ENCODE peak calls at places on chromosomes 6 and 20, in five cellular contexts. O, Y, F, B and Z are unnamed samples.

GRCh38 chr6:34246563-34247391 is 2.0 kb downstream of the SMIM29 start:
- DNase-seq in Y (no peak), F (peak), O (peak), B (peak), Z (peak)

GRCh38 chr6:74091133-74091793 is 395.3 kb downstream of the CD109 start:
- DNase-seq in O (no peak), F (peak), B (peak), Y (peak), Z (peak)

GRCh38 chr20:3330046-3330741 is 77.3 kb downstream of the DNAAF9 start:
- DNase-seq in O (no peak), F (peak), B (peak), Y (no peak), Z (no peak)

GRCh38 chr6:21426841-21427490 is 166.6 kb upstream of the SOX4 start:
- DNase-seq in B (peak), F (no peak), Y (no peak), O (no peak), Z (no peak)

GRCh38 chr20:38805502-38805957 is at the start of gene PPP1R16B:
- DNase-seq in F (no peak), Y (peak), O (peak), B (peak), Z (peak)

GRCh38 chr6:32969685-32970412 is 1.5 kb downstream of the BRD2 start:
- DNase-seq in F (peak), B (peak), Y (peak), O (peak), Z (peak)

GRCh38 chr20:25539742-25540201 is 45.6 kb downstream of the NINL start:
- DNase-seq in O (no peak), Y (no peak), B (no peak), F (peak), Z (no peak)

GRCh38 chr6:87118054-87118453 is 23.1 kb upstream of the CGA start:
- DNase-seq in B (peak), Y (no peak), F (peak), O (no peak), Z (no peak)

GRCh38 chr6:83474309-83474708 is 38.0 kb upstream of the PRSS35 start:
- DNase-seq in F (peak), O (no peak), B (no peak), Y (no peak), Z (no peak)

GRCh38 chr20:56393133-56393472 is 658 bp downstream of the CSTF1 start:
- DNase-seq in Y (no peak), O (no peak), B (no peak), F (no peak), Z (no peak)

GRCh38 chr6:160972111-160972510 is 19.5 kb upstream of the MAP3K4 start:
- DNase-seq in Y (no peak), F (peak), B (peak), O (no peak), Z (no peak)

GRCh38 chr6:10521104-10521808 is at the start of gene GCNT2:
- DNase-seq in O (peak), F (peak), Y (no peak), B (peak), Z (peak)

GRCh38 chr6:45663181-45664180 is 285.7 kb upstream of the SUPT3H start:
- DNase-seq in F (no peak), B (no peak), Y (peak), O (peak), Z (peak)

GRCh38 chr6:117352466-117353081 is 73.2 kb downstream of the ROS1 start:
- DNase-seq in F (peak), B (peak), O (no peak), Y (no peak), Z (peak)

GRCh38 chr20:461254-462198 is 807 bp downstream of the TBC1D20 start:
- DNase-seq in B (peak), Y (peak), F (peak), O (peak), Z (peak)
- H3K23ac ChIP-seq in B (no peak), Y (no peak), F (peak), O (no peak), Z (peak)

DNA sequence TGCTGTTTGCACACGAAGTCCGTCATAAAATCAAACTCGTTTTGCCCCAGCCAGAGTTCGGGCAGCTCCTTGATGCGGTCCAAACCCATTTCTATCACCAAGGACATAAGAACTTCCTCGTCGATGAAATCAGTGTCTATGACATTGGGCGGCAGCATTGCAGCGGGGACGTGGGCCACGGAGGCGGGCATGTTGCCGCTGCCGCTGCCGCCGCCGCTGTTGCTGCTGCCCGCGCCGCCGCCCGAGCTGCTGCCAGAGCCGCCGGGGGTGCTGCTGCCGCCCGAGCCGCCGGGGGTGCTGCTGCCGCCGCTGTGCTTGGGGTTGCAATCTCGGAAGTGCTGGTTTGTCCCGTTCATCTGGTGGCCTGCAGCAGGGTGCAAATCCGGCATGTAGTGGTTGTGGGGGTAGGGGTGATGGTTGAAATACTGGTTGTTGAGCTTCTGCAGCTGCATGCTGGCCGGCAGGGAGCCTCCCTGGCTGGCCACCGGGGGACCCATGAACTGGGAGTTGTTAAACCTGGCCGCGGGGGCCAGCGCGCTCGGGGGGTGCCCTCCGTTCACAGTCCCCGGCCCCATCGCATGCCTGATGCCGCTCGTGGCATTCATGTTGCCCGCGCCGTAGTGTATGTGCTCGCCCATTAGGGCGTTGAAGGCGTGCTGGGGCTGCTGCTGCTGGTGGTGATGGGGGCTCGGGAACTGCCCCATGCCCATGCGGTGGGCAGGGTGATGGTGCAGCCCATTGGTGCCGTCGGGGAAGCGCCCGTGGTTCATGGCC is 1.1 kb downstream of the CITED2 start:
- DNase-seq in B (peak), F (peak), O (peak), Y (peak), Z (peak)
- H3K23ac ChIP-seq in B (no peak), F (peak), O (no peak), Y (peak), Z (peak)

GRCh38 chr6:30712441-30712840 is 4.6 kb downstream of the MDC1 start:
- DNase-seq in B (no peak), O (no peak), Y (no peak), F (no peak), Z (no peak)

GRCh38 chr6:30707281-30707850 is 9.7 kb downstream of the MDC1 start:
- DNase-seq in Y (no peak), O (no peak), F (no peak), B (no peak), Z (peak)

GRCh38 chr6:30705620-30706019 is 11.5 kb downstream of the MDC1 start:
- DNase-seq in Y (no peak), B (no peak), O (no peak), F (no peak), Z (no peak)

GRCh38 chr6:30711758-30712380 is 5.2 kb downstream of the MDC1 start:
- DNase-seq in F (no peak), O (no peak), B (no peak), Y (no peak), Z (no peak)

DNA sequence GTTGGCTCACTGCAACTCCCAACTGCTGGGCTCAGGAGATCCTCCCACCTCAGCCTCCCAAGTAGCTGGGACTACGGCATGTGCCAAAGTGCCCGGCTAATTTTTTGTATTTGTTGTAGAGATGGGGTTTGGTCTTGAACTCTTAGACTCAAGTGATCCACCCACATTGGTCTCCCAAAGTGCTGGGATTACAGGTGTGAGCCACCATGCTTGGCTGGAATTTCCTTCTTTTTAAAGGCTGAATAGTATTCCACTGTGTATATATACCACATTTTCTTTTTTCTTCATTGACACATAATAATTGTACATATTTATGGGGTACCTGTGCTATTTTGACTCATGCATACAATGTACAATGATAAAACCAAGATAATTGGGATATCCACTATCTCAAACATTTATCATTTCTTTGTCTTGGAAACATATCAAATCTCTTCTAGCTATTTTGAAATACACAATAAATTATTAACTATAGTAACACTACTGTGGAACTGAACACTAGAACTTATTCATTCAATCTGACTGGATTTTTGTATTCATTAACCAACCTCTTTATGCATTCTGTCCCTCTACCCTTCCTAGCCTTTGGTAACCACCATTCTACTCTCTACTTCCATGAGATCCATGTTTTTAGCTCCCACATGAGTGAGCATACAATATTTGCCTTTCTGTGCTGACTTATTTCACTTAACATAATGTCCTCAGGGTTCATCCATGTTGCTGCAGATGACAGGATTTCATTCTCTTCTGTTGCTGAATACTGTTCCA is 7.8 kb downstream of the MDC1 start:
- DNase-seq in F (no peak), O (no peak), Y (no peak), B (no peak), Z (no peak)
- H3K23ac ChIP-seq in F (no peak), O (no peak), Y (no peak), B (no peak), Z (no peak)

GRCh38 chr20:59032023-59032712 is at the start of gene ATP5F1E:
- DNase-seq in Y (peak), O (peak), F (peak), B (peak), Z (peak)
- H3K23ac ChIP-seq in Y (peak), O (no peak), F (peak), B (peak), Z (peak)

GRCh38 chr20:36584018-36584481 is 10.7 kb downstream of the TGIF2 start:
- DNase-seq in B (no peak), Y (no peak), F (no peak), O (no peak), Z (no peak)
- H3K23ac ChIP-seq in B (no peak), Y (no peak), F (no peak), O (no peak), Z (no peak)

GRCh38 chr6:39330057-39330456 is 7.6 kb upstream of the KCNK16 start:
- DNase-seq in O (no peak), B (peak), F (no peak), Y (no peak), Z (no peak)

GRCh38 chr6:39333626-39334025 is 11.1 kb upstream of the KCNK16 start:
- DNase-seq in F (no peak), B (no peak), Y (no peak), O (no peak), Z (no peak)

GRCh38 chr6:39335780-39336541 is 13.5 kb upstream of the KCNK16 start:
- DNase-seq in F (no peak), O (no peak), Y (no peak), B (peak), Z (no peak)

GRCh38 chr6:39330476-39330875 is 8.0 kb upstream of the KCNK16 start:
- DNase-seq in Y (no peak), O (no peak), F (no peak), B (no peak), Z (no peak)

GRCh38 chr6:39334039-39334438 is 11.5 kb upstream of the KCNK16 start:
- DNase-seq in Y (no peak), B (no peak), F (no peak), O (no peak), Z (peak)
- H3K23ac ChIP-seq in Y (no peak), B (no peak), F (no peak), O (no peak), Z (no peak)

GRCh38 chr20:33008336-33009213 is 1.1 kb downstream of the BPIFB2 start:
- DNase-seq in Y (no peak), F (no peak), B (no peak), O (no peak), Z (no peak)

GRCh38 chr20:33009214-33010132 is 2.0 kb downstream of the BPIFB2 start:
- DNase-seq in B (no peak), F (no peak), O (no peak), Y (no peak), Z (no peak)

GRCh38 chr20:33005908-33006775 is 1.4 kb upstream of the BPIFB2 start:
- DNase-seq in Y (no peak), F (no peak), B (no peak), O (no peak), Z (no peak)

GRCh38 chr20:33006776-33007375 is 628 bp upstream of the BPIFB2 start:
- DNase-seq in B (no peak), O (no peak), Y (no peak), F (no peak), Z (no peak)

GRCh38 chr20:33007376-33008335 is at the start of gene BPIFB2:
- DNase-seq in O (no peak), F (no peak), Y (no peak), B (no peak), Z (no peak)
- H3K23ac ChIP-seq in O (no peak), F (no peak), Y (no peak), B (no peak), Z (no peak)

GRCh38 chr6:41477572-41477971 is 68.6 kb upstream of the FOXP4 start:
- DNase-seq in B (no peak), O (no peak), F (no peak), Y (no peak), Z (peak)

GRCh38 chr6:41474213-41474933 is 71.8 kb upstream of the FOXP4 start:
- DNase-seq in F (no peak), B (no peak), Y (no peak), O (no peak), Z (no peak)

GRCh38 chr6:41476407-41476806 is 69.8 kb upstream of the FOXP4 start:
- DNase-seq in B (no peak), Y (no peak), O (no peak), F (no peak), Z (no peak)

GRCh38 chr6:41475737-41476357 is 70.3 kb upstream of the FOXP4 start:
- DNase-seq in B (no peak), O (no peak), Y (no peak), F (no peak), Z (no peak)

DNA sequence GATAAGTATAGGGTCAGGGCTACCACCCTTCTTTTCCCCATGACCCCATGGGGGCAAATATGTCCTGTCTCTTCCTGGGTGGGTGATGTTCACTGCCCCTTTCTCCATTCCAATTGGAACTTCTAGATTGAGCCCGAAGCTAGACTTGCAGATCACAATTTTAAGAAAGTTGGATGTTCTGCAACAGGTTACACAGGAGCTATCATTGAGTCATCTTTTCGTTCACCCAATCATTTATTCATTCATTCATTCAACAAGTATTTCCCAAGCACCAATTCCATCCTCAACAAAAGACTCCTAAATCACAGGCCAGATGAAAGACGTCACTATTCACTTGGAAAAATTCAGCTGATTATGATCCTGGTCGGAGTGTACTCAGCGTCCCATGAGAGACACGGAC is 71.0 kb upstream of the FOXP4 start:
- DNase-seq in O (no peak), F (no peak), Y (no peak), B (no peak), Z (no peak)
- H3K23ac ChIP-seq in O (no peak), F (no peak), Y (no peak), B (no peak), Z (no peak)

GRCh38 chr6:8420031-8420588 is 15.2 kb downstream of the SLC35B3 start:
- DNase-seq in O (no peak), F (no peak), B (no peak), Y (no peak), Z (no peak)

GRCh38 chr6:8415913-8416312 is 19.4 kb downstream of the SLC35B3 start:
- DNase-seq in O (no peak), B (no peak), Y (no peak), F (no peak), Z (no peak)

GRCh38 chr6:8414844-8415243 is 20.5 kb downstream of the SLC35B3 start:
- DNase-seq in B (no peak), Y (no peak), O (no peak), F (no peak), Z (no peak)

DNA sequence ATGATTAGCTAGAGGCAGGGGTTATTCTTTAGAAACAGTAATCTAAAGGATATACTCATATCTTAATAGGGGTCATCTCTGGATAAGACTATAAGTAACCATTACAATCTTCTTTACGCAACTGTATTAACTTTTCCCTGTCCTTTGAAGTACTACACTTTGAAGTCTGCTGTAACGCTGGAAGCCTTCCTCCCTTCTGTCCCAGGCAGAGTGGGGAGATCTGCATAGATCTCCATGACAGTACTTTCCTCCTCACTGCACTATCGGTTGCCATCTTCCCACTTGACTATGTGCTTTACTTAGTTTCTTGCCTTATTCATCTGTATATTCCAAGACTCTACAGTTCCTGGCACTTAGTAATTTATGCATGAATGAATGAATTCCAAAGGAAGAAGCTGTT is 20.0 kb downstream of the SLC35B3 start:
- DNase-seq in B (no peak), Y (no peak), O (no peak), F (peak), Z (no peak)
- H3K23ac ChIP-seq in B (no peak), Y (no peak), O (no peak), F (no peak), Z (no peak)